ENCODE peak calls at places on chromosomes 1 and 21, in four cellular contexts. N is stimulated activated CD4-positive, alpha-beta T cell treated with anti-CD3 and anti-CD28 coated beads, Interleukin-15, amount 100 ng/mL, for 1 hour; M is PC-3; H is NCI-H524. E is an unnamed sample.

GRCh38 chr1:224435318-224435763 is 744 bp upstream of the WDR26 start:
- DNase-seq in M (peak; percentile 65), N (no peak), H (peak; percentile 22), E (peak; percentile 67)

GRCh38 chr1:244969355-244970235 is 105.3 kb upstream of the HNRNPU start:
- DNase-seq in M (peak; percentile 84), H (peak; percentile 67), N (peak; percentile 40), E (peak; percentile 95)

GRCh38 chr1:24828887-24829192 is 83.6 kb downstream of the CLIC4 start:
- DNase-seq in N (no peak), M (no peak), H (no peak), E (no peak)

GRCh38 chr1:211607752-211608478 is 29.0 kb upstream of the SLC30A1 start:
- DNase-seq in M (no peak), H (no peak), N (no peak), E (no peak)

GRCh38 chr1:16143566-16144324 is 12.1 kb downstream of the EPHA2 start:
- DNase-seq in N (no peak), M (peak; percentile 96), H (no peak), E (peak; percentile 32)

GRCh38 chr1:205052689-205053088 is 9.7 kb downstream of the CNTN2 start:
- DNase-seq in N (no peak), H (no peak), M (no peak), E (no peak)

GRCh38 chr1:162055062-162055461 is 14.4 kb upstream of the NOS1AP start:
- DNase-seq in N (no peak), H (no peak), M (peak; percentile 99), E (peak; percentile 67)

GRCh38 chr21:29267666-29268065 is 31.1 kb upstream of the BACH1 start:
- DNase-seq in M (no peak), H (no peak), N (no peak), E (no peak)

GRCh38 chr1:162844153-162844552 is 16.8 kb downstream of the CCDC190 start:
- DNase-seq in H (no peak), M (no peak), N (no peak), E (no peak)

GRCh38 chr1:243490748-243491686 is 235.2 kb downstream of the SDCCAG8 start:
- DNase-seq in M (no peak), N (no peak), H (peak; percentile 39), E (no peak)

GRCh38 chr1:3814065-3814464 is 17.8 kb upstream of the LRRC47 start:
- DNase-seq in M (no peak), H (no peak), N (no peak), E (no peak)

GRCh38 chr21:44878053-44878982 is 4.8 kb upstream of the PTTG1IP start:
- DNase-seq in H (no peak), N (no peak), M (peak; percentile 89), E (no peak)

GRCh38 chr1:58779059-58779754 is 4.6 kb downstream of the JUN start:
- DNase-seq in N (no peak), H (peak; percentile 24), M (no peak), E (peak; percentile 80)